ENCODE peak calls at places on chromosome 1, in seven cellular contexts. One of them, this sample, is unnamed.

GRCh38 chr1:204177133-204177532 is 11.0 kb upstream of the REN start:
- DNase-seq in HL-60: no peak
- DNase-seq in suprapubic skin: no peak
- DNase-seq in esophagus muscularis mucosa: no peak
- DNase-seq in HCT116: no peak
- DNase-seq in stomach: no peak
- DNase-seq in Panc1: no peak
- DNase-seq in this sample: no peak

GRCh38 chr1:10832703-10833102 is 36.3 kb upstream of the CASZ1 start:
- DNase-seq in HL-60: no peak
- DNase-seq in suprapubic skin: no peak
- DNase-seq in esophagus muscularis mucosa: no peak
- DNase-seq in HCT116: no peak
- DNase-seq in stomach: no peak
- DNase-seq in Panc1: no peak
- DNase-seq in this sample: no peak

GRCh38 chr1:201422026-201422425 is 496 bp upstream of the TNNI1 start:
- DNase-seq in HL-60: no peak
- DNase-seq in suprapubic skin: no peak
- DNase-seq in esophagus muscularis mucosa: no peak
- DNase-seq in HCT116: no peak
- DNase-seq in stomach: no peak
- DNase-seq in Panc1: no peak
- DNase-seq in this sample: no peak

GRCh38 chr1:11341881-11342552 is 69.0 kb downstream of the UBIAD1 start:
- DNase-seq in HL-60: no peak
- DNase-seq in suprapubic skin: no peak
- DNase-seq in esophagus muscularis mucosa: no peak
- DNase-seq in HCT116: no peak
- DNase-seq in stomach: no peak
- DNase-seq in Panc1: no peak
- DNase-seq in this sample: no peak

GRCh38 chr1:212644866-212645556 is 36.5 kb downstream of the ATF3 start:
- DNase-seq in HL-60: no peak
- DNase-seq in suprapubic skin: peak
- DNase-seq in esophagus muscularis mucosa: no peak
- DNase-seq in HCT116: no peak
- DNase-seq in stomach: no peak
- DNase-seq in Panc1: no peak
- DNase-seq in this sample: no peak

GRCh38 chr1:203342192-203342940 is 8.6 kb downstream of the FMOD start:
- DNase-seq in HL-60: peak
- DNase-seq in suprapubic skin: no peak
- DNase-seq in esophagus muscularis mucosa: no peak
- DNase-seq in HCT116: peak
- DNase-seq in stomach: peak
- DNase-seq in Panc1: no peak
- DNase-seq in this sample: peak

GRCh38 chr1:47508900-47509488 is 71.2 kb downstream of the FOXD2 start:
- DNase-seq in HL-60: no peak
- DNase-seq in suprapubic skin: no peak
- DNase-seq in esophagus muscularis mucosa: no peak
- DNase-seq in HCT116: no peak
- DNase-seq in stomach: no peak
- DNase-seq in Panc1: no peak
- DNase-seq in this sample: peak

GRCh38 chr1:26038477-26038876 is 7.4 kb downstream of the SLC30A2 start:
- DNase-seq in HL-60: no peak
- DNase-seq in suprapubic skin: no peak
- DNase-seq in esophagus muscularis mucosa: no peak
- DNase-seq in HCT116: no peak
- DNase-seq in stomach: no peak
- DNase-seq in Panc1: no peak
- DNase-seq in this sample: no peak

GRCh38 chr1:5423109-5423508 is 569.1 kb downstream of the NPHP4 start:
- DNase-seq in HL-60: no peak
- DNase-seq in suprapubic skin: no peak
- DNase-seq in esophagus muscularis mucosa: no peak
- DNase-seq in HCT116: no peak
- DNase-seq in stomach: no peak
- DNase-seq in Panc1: no peak
- DNase-seq in this sample: no peak

GRCh38 chr1:196449459-196449858 is 158.8 kb downstream of the KCNT2 start:
- DNase-seq in HL-60: no peak
- DNase-seq in suprapubic skin: no peak
- DNase-seq in esophagus muscularis mucosa: no peak
- DNase-seq in HCT116: no peak
- DNase-seq in stomach: no peak
- DNase-seq in Panc1: no peak
- DNase-seq in this sample: no peak

GRCh38 chr1:220363196-220363831 is 91.1 kb upstream of the RAB3GAP2 start:
- DNase-seq in HL-60: no peak
- DNase-seq in suprapubic skin: no peak
- DNase-seq in esophagus muscularis mucosa: peak
- DNase-seq in HCT116: no peak
- DNase-seq in stomach: no peak
- DNase-seq in Panc1: no peak
- DNase-seq in this sample: no peak

GRCh38 chr1:203167913-203168200 is 7.8 kb downstream of the MYBPH start:
- DNase-seq in HL-60: no peak
- DNase-seq in suprapubic skin: no peak
- DNase-seq in esophagus muscularis mucosa: no peak
- DNase-seq in HCT116: no peak
- DNase-seq in stomach: no peak
- DNase-seq in Panc1: no peak
- DNase-seq in this sample: no peak

GRCh38 chr1:117810553-117810952 is 118.9 kb downstream of the GDAP2 start:
- DNase-seq in HL-60: no peak
- DNase-seq in suprapubic skin: no peak
- DNase-seq in esophagus muscularis mucosa: no peak
- DNase-seq in HCT116: no peak
- DNase-seq in stomach: no peak
- DNase-seq in Panc1: no peak
- DNase-seq in this sample: no peak

GRCh38 chr1:171817511-171818265 is 23.6 kb upstream of the DNM3 start:
- DNase-seq in HL-60: no peak
- DNase-seq in suprapubic skin: no peak
- DNase-seq in esophagus muscularis mucosa: no peak
- DNase-seq in HCT116: peak
- DNase-seq in stomach: no peak
- DNase-seq in Panc1: no peak
- DNase-seq in this sample: peak

GRCh38 chr1:12015001-12015491 is 4.3 kb upstream of the MIIP start:
- DNase-seq in HL-60: no peak
- DNase-seq in suprapubic skin: no peak
- DNase-seq in esophagus muscularis mucosa: no peak
- DNase-seq in HCT116: no peak
- DNase-seq in stomach: no peak
- DNase-seq in Panc1: no peak
- DNase-seq in this sample: no peak

GRCh38 chr1:20507564-20508410 is at the start of gene MUL1:
- DNase-seq in HL-60: peak
- DNase-seq in suprapubic skin: peak
- DNase-seq in esophagus muscularis mucosa: peak
- DNase-seq in HCT116: peak
- DNase-seq in stomach: peak
- DNase-seq in Panc1: peak
- DNase-seq in this sample: peak

GRCh38 chr1:153494976-153495535 is 34.6 kb upstream of the S100A7 start:
- DNase-seq in HL-60: peak
- DNase-seq in suprapubic skin: peak
- DNase-seq in esophagus muscularis mucosa: no peak
- DNase-seq in HCT116: peak
- DNase-seq in stomach: peak
- DNase-seq in Panc1: no peak
- DNase-seq in this sample: peak

DNA sequence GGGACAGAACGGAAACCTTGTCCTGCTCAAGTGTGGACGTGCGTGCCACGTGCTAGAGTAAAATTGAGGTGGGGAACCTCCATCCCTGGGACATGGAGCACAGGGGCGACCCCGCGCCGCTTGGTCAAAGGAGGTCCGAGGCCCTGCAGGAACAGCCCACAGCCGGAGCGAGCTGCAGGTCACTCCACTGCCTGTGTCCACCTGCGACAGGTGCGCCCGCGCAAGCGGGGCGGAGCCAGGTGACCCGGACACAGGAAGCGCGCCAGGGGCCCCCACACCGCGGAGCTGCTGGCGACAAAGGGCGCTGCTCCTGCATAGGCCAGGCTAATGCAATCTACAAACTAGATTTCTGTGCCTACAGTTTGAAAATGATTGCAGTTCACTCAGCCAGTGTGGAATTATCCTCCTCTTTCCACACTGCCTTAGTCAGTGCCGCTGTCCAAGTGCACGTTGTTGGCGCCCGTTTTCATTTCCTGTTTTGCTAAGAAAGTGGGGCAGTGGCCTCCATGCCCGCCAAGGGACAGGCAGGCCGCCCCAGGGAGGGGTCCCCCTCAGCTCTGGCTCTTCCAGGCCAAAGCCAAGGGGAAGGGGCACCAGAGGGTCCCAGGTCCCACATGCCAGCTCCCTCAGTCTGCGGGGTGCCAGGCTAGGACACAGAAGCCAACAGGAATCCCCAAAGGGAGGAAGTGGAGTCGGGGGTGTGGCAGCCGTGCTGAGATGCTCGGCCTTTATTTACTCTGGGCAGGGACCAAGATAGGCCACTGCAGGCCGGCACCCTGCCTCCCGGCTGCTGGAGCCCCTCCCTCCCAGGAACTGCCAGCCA is 4.3 kb upstream of the NADK start:
- DNase-seq in HL-60: peak
- DNase-seq in suprapubic skin: peak
- DNase-seq in esophagus muscularis mucosa: peak
- DNase-seq in HCT116: no peak
- DNase-seq in stomach: peak
- DNase-seq in Panc1: no peak
- DNase-seq in this sample: peak
- TF ChIP-seq POLR2AphosphoS5 in HL-60: peak
- TF ChIP-seq POLR2AphosphoS5 in suprapubic skin: no peak
- TF ChIP-seq POLR2AphosphoS5 in esophagus muscularis mucosa: peak
- TF ChIP-seq POLR2AphosphoS5 in HCT116: peak
- TF ChIP-seq POLR2AphosphoS5 in stomach: peak
- TF ChIP-seq POLR2AphosphoS5 in Panc1: peak
- TF ChIP-seq POLR2AphosphoS5 in this sample: peak

DNA sequence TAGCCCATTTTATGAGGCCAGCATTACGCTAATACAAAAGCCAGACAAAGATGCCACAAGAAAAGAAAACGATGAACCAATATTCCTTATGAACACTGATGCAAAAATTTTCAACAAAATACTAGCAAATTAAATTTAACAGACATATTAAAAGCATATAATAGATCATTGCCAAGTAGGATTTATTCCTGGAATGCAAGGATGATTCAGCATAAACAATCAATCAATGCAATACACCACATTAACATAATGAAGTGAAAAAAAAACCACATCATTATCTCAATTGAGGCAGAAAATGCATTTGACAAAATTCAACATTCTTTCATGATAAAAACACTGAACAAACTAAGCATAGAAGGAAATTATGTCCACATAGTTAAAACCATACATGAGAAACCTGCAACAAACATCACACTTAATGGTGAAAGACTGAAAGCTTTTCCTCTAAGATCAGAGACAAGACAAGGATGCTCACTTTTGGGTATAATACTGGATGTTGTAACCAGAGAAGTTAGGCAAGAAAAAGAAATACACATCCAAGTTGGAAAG is 22.9 kb upstream of the ATP1A1 start:
- DNase-seq in HL-60: no peak
- DNase-seq in suprapubic skin: no peak
- DNase-seq in esophagus muscularis mucosa: no peak
- DNase-seq in HCT116: no peak
- DNase-seq in stomach: no peak
- DNase-seq in Panc1: no peak
- DNase-seq in this sample: no peak
- TF ChIP-seq POLR2AphosphoS5 in HL-60: no peak
- TF ChIP-seq POLR2AphosphoS5 in suprapubic skin: no peak
- TF ChIP-seq POLR2AphosphoS5 in esophagus muscularis mucosa: no peak
- TF ChIP-seq POLR2AphosphoS5 in HCT116: no peak
- TF ChIP-seq POLR2AphosphoS5 in stomach: no peak
- TF ChIP-seq POLR2AphosphoS5 in Panc1: no peak
- TF ChIP-seq POLR2AphosphoS5 in this sample: no peak

GRCh38 chr1:40840526-40841323 is 21.4 kb downstream of the CITED4 start:
- DNase-seq in HL-60: no peak
- DNase-seq in suprapubic skin: no peak
- DNase-seq in esophagus muscularis mucosa: no peak
- DNase-seq in HCT116: no peak
- DNase-seq in stomach: no peak
- DNase-seq in Panc1: no peak
- DNase-seq in this sample: no peak

GRCh38 chr1:40842691-40843090 is 19.5 kb downstream of the CITED4 start:
- DNase-seq in HL-60: no peak
- DNase-seq in suprapubic skin: no peak
- DNase-seq in esophagus muscularis mucosa: no peak
- DNase-seq in HCT116: no peak
- DNase-seq in stomach: no peak
- DNase-seq in Panc1: no peak
- DNase-seq in this sample: no peak

GRCh38 chr1:40842201-40842600 is 20.0 kb downstream of the CITED4 start:
- DNase-seq in HL-60: no peak
- DNase-seq in suprapubic skin: no peak
- DNase-seq in esophagus muscularis mucosa: no peak
- DNase-seq in HCT116: no peak
- DNase-seq in stomach: no peak
- DNase-seq in Panc1: no peak
- DNase-seq in this sample: no peak

GRCh38 chr1:40839943-40840335 is 22.2 kb downstream of the CITED4 start:
- DNase-seq in HL-60: no peak
- DNase-seq in suprapubic skin: no peak
- DNase-seq in esophagus muscularis mucosa: no peak
- DNase-seq in HCT116: no peak
- DNase-seq in stomach: no peak
- DNase-seq in Panc1: no peak
- DNase-seq in this sample: no peak

GRCh38 chr1:40841602-40842001 is 20.6 kb downstream of the CITED4 start:
- DNase-seq in HL-60: no peak
- DNase-seq in suprapubic skin: no peak
- DNase-seq in esophagus muscularis mucosa: no peak
- DNase-seq in HCT116: no peak
- DNase-seq in stomach: no peak
- DNase-seq in Panc1: no peak
- DNase-seq in this sample: no peak
- TF ChIP-seq POLR2AphosphoS5 in HL-60: no peak
- TF ChIP-seq POLR2AphosphoS5 in suprapubic skin: no peak
- TF ChIP-seq POLR2AphosphoS5 in esophagus muscularis mucosa: no peak
- TF ChIP-seq POLR2AphosphoS5 in HCT116: no peak
- TF ChIP-seq POLR2AphosphoS5 in stomach: no peak
- TF ChIP-seq POLR2AphosphoS5 in Panc1: no peak
- TF ChIP-seq POLR2AphosphoS5 in this sample: no peak

DNA sequence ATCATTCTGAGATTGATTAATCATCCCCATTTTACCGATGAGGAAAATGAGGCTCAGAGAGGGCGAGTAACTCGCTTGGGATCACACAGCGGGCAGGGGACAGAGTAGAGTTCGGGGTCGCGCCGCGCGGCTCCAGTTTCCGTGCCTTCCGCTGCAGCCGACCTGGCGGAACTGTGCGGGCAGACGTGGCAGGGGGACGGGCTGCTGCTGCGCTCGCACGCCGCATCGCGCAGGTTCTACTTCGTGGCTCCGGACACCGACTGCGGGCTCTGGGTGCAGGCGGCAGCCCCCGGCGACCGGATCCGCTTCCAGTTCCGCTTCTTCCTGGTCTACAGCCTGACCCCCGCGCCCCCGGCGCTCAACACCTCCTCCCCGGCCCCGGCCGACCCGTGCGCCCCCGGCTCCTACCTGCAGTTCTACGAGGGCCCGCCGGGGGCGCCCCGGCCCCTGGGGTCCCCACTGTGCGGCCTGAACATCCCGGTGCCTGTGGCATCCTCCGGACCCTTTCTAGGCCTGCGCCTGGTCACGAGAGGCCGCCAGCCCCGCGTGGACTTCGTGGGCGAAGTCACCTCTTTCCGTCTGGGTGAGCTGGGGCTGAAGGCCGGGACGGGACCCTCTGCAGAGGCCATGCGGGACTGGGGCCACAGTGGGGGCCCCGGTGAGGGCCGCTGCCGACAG is 2.3 kb downstream of the LDLRAD2 start:
- DNase-seq in HL-60: peak
- DNase-seq in suprapubic skin: no peak
- DNase-seq in esophagus muscularis mucosa: no peak
- DNase-seq in HCT116: no peak
- DNase-seq in stomach: no peak
- DNase-seq in Panc1: no peak
- DNase-seq in this sample: peak
- TF ChIP-seq POLR2AphosphoS5 in HL-60: no peak
- TF ChIP-seq POLR2AphosphoS5 in suprapubic skin: no peak
- TF ChIP-seq POLR2AphosphoS5 in esophagus muscularis mucosa: no peak
- TF ChIP-seq POLR2AphosphoS5 in HCT116: no peak
- TF ChIP-seq POLR2AphosphoS5 in stomach: no peak
- TF ChIP-seq POLR2AphosphoS5 in Panc1: no peak
- TF ChIP-seq POLR2AphosphoS5 in this sample: no peak

This sample was measured in transverse colon.